ENCODE peak calls at places on chromosomes 5 and 9, in four cellular contexts. One of them, this sample, is unnamed.

GRCh38 chr9:107299437-107299836 is 16.4 kb downstream of the RAD23B start:
- DNase-seq in K562: no peak
- DNase-seq in HepG2: no peak
- DNase-seq in H1: no peak
- DNase-seq in this sample: no peak

GRCh38 chr9:35518212-35518917 is 28.5 kb downstream of the RUSC2 start:
- DNase-seq in HepG2: peak; percentile 96
- DNase-seq in K562: no peak
- DNase-seq in H1: no peak
- DNase-seq in this sample: no peak

GRCh38 chr5:31655491-31655890 is 16.6 kb downstream of the PDZD2 start:
- DNase-seq in K562: no peak
- DNase-seq in HepG2: no peak
- DNase-seq in H1: no peak
- DNase-seq in this sample: no peak

GRCh38 chr9:128818839-128819715 is 777 bp downstream of the ENDOG start:
- DNase-seq in H1: no peak
- DNase-seq in HepG2: no peak
- DNase-seq in K562: peak; percentile 43
- DNase-seq in this sample: no peak

GRCh38 chr9:104068546-104068945 is 25.6 kb upstream of the SMC2 start:
- DNase-seq in H1: no peak
- DNase-seq in K562: no peak
- DNase-seq in HepG2: no peak
- DNase-seq in this sample: no peak

GRCh38 chr9:124840300-124840833 is 12.9 kb upstream of the WDR38 start:
- DNase-seq in H1: no peak
- DNase-seq in HepG2: peak; percentile 45
- DNase-seq in K562: peak; percentile 61
- DNase-seq in this sample: no peak

GRCh38 chr9:20624201-20625002 is 2.1 kb upstream of the MLLT3 start:
- DNase-seq in HepG2: peak; percentile 64
- DNase-seq in K562: no peak
- DNase-seq in H1: no peak
- DNase-seq in this sample: peak; percentile 80

GRCh38 chr5:160342413-160342941 is 27.9 kb downstream of the C1QTNF2 start:
- DNase-seq in K562: no peak
- DNase-seq in HepG2: no peak
- DNase-seq in H1: no peak
- DNase-seq in this sample: no peak

GRCh38 chr9:121568101-121568460 is 68.4 kb upstream of the GGTA1 start:
- DNase-seq in H1: no peak
- DNase-seq in HepG2: no peak
- DNase-seq in K562: no peak
- DNase-seq in this sample: no peak

GRCh38 chr5:133875179-133875578 is 93.2 kb downstream of the C5orf15 start:
- DNase-seq in K562: no peak
- DNase-seq in H1: no peak
- DNase-seq in HepG2: no peak
- DNase-seq in this sample: no peak

GRCh38 chr9:132319421-132320110 is 35.2 kb downstream of the SETX start:
- DNase-seq in H1: no peak
- DNase-seq in HepG2: no peak
- DNase-seq in K562: no peak
- DNase-seq in this sample: no peak

GRCh38 chr5:152688561-152689274 is 283.6 kb upstream of the NMUR2 start:
- DNase-seq in HepG2: no peak
- DNase-seq in H1: no peak
- DNase-seq in K562: no peak
- DNase-seq in this sample: no peak

GRCh38 chr5:26329562-26330189 is 708.7 kb downstream of the CDH9 start:
- DNase-seq in H1: no peak
- DNase-seq in K562: no peak
- DNase-seq in HepG2: no peak
- DNase-seq in this sample: no peak

GRCh38 chr5:91223886-91224285 is 159.2 kb downstream of the ARRDC3 start:
- DNase-seq in HepG2: no peak
- DNase-seq in H1: no peak
- DNase-seq in K562: no peak
- DNase-seq in this sample: no peak

GRCh38 chr5:132747064-132747692 is at the start of gene CCNI2:
- DNase-seq in K562: no peak
- DNase-seq in H1: no peak
- DNase-seq in HepG2: no peak
- DNase-seq in this sample: no peak

GRCh38 chr5:111223086-111223789 is 946 bp upstream of the CAMK4 start:
- DNase-seq in K562: no peak
- DNase-seq in H1: no peak
- DNase-seq in HepG2: no peak
- DNase-seq in this sample: no peak

GRCh38 chr9:87516222-87516930 is 18.7 kb downstream of the DAPK1 start:
- DNase-seq in H1: no peak
- DNase-seq in HepG2: peak; percentile 41
- DNase-seq in K562: peak; percentile 49
- DNase-seq in this sample: no peak
- TF ChIP-seq BRCA1 in H1: no peak
- TF ChIP-seq BRCA1 in HepG2: no peak
- TF ChIP-seq BRCA1 in K562: no peak
- TF ChIP-seq BRCA1 in this sample: no peak

GRCh38 chr9:134316444-134317160 is 9.7 kb upstream of the RXRA start:
- DNase-seq in HepG2: no peak
- DNase-seq in K562: peak; percentile 66
- DNase-seq in H1: no peak
- DNase-seq in this sample: peak; percentile 23

GRCh38 chr9:134315716-134316443 is 10.4 kb upstream of the RXRA start:
- DNase-seq in K562: no peak
- DNase-seq in H1: no peak
- DNase-seq in HepG2: no peak
- DNase-seq in this sample: no peak

GRCh38 chr9:134313470-134313869 is 12.8 kb upstream of the RXRA start:
- DNase-seq in H1: no peak
- DNase-seq in HepG2: no peak
- DNase-seq in K562: no peak
- DNase-seq in this sample: no peak

GRCh38 chr9:134314039-134314949 is 12.0 kb upstream of the RXRA start:
- DNase-seq in H1: no peak
- DNase-seq in K562: no peak
- DNase-seq in HepG2: no peak
- DNase-seq in this sample: no peak

GRCh38 chr9:134314950-134315715 is 11.1 kb upstream of the RXRA start:
- DNase-seq in H1: no peak
- DNase-seq in HepG2: no peak
- DNase-seq in K562: no peak
- DNase-seq in this sample: no peak
- TF ChIP-seq BRCA1 in H1: no peak
- TF ChIP-seq BRCA1 in HepG2: no peak
- TF ChIP-seq BRCA1 in K562: no peak
- TF ChIP-seq BRCA1 in this sample: no peak

GRCh38 chr5:9898319-9898718 is 268.2 kb upstream of the TAS2R1 start:
- DNase-seq in K562: no peak
- DNase-seq in H1: no peak
- DNase-seq in HepG2: peak; percentile 5
- DNase-seq in this sample: no peak
- TF ChIP-seq BRCA1 in K562: no peak
- TF ChIP-seq BRCA1 in H1: no peak
- TF ChIP-seq BRCA1 in HepG2: no peak
- TF ChIP-seq BRCA1 in this sample: no peak

GRCh38 chr5:6311568-6312501 is 66.5 kb downstream of the MED10 start:
- DNase-seq in H1: no peak
- DNase-seq in HepG2: no peak
- DNase-seq in K562: no peak
- DNase-seq in this sample: no peak

GRCh38 chr5:6305821-6306220 is 72.5 kb downstream of the MED10 start:
- DNase-seq in HepG2: no peak
- DNase-seq in K562: no peak
- DNase-seq in H1: no peak
- DNase-seq in this sample: no peak

GRCh38 chr5:6309949-6310348 is 68.4 kb downstream of the MED10 start:
- DNase-seq in K562: no peak
- DNase-seq in H1: no peak
- DNase-seq in HepG2: no peak
- DNase-seq in this sample: no peak

GRCh38 chr5:6308683-6309082 is 69.7 kb downstream of the MED10 start:
- DNase-seq in K562: no peak
- DNase-seq in HepG2: no peak
- DNase-seq in H1: no peak
- DNase-seq in this sample: no peak

DNA sequence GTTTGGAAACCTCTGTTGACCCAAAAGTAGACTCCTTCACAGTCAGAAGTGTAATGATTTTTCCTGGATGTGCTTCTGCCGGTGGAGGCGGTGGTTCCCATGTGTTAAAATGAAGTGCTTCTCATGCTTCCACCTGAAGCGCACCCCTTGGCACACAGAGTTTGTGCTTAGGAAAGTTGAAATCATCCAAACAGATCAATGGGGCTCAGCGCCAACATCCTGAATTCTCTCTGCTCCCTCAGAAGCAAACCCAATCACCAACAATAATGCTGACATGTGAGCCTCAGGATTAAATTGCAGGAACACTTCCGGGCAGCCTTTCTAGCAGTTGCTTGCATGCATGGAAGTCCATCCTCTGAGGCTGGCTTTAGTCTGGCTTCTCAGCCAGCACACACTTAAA is 71.0 kb downstream of the MED10 start:
- DNase-seq in K562: no peak
- DNase-seq in HepG2: no peak
- DNase-seq in H1: no peak
- DNase-seq in this sample: no peak
- TF ChIP-seq BRCA1 in K562: no peak
- TF ChIP-seq BRCA1 in HepG2: no peak
- TF ChIP-seq BRCA1 in H1: no peak
- TF ChIP-seq BRCA1 in this sample: no peak